ENCODE peak calls at places on chromosomes 2 and 18, in nine cellular contexts. Y is NCI-H748 treated with DMSO at 0.1 percent for 48 hours; S is heart right ventricle; W is SW480; J is activated CD4-positive, CD25-positive, alpha-beta regulatory T cell; I is ascending aorta; P is germinal center; Z is amniotic stem cell; O is RWPE1. L is an unnamed sample.

GRCh38 chr18:63799164-63799563 is 23.9 kb downstream of the SERPINB7 start:
- DNase-seq in J (no peak), Z (no peak), P (no peak), Y (no peak), W (no peak), O (no peak), S (no peak), I (no peak), L (no peak)

GRCh38 chr2:26914963-26915310 is 55.5 kb upstream of the MAPRE3 start:
- DNase-seq in O (no peak), Y (no peak), S (no peak), I (no peak), Z (no peak), W (no peak), P (no peak), J (no peak), L (no peak)

GRCh38 chr2:126971162-126971480 is 72.4 kb downstream of the TEX51 start:
- DNase-seq in O (no peak), Z (no peak), Y (no peak), J (no peak), W (no peak), P (no peak), S (no peak), I (no peak), L (no peak)

GRCh38 chr18:32373995-32374394 is 96.7 kb downstream of the GAREM1 start:
- DNase-seq in I (no peak), S (no peak), Z (no peak), P (no peak), Y (peak), O (no peak), W (peak), J (no peak), L (no peak)

GRCh38 chr2:155389224-155389623 is 690.7 kb downstream of the KCNJ3 start:
- DNase-seq in O (no peak), Y (no peak), P (no peak), J (no peak), W (no peak), I (no peak), S (no peak), Z (no peak), L (no peak)

GRCh38 chr2:30259827-30260679 is 28.7 kb downstream of the LBH start:
- DNase-seq in P (no peak), I (no peak), O (no peak), Y (no peak), Z (no peak), W (no peak), S (no peak), J (no peak), L (no peak)

GRCh38 chr2:240392948-240393830 is 42.3 kb upstream of the GPC1 start:
- DNase-seq in W (no peak), O (no peak), Y (no peak), I (no peak), Z (no peak), S (no peak), P (no peak), J (no peak), L (no peak)

GRCh38 chr2:233387667-233388528 is 33.6 kb downstream of the DGKD start:
- DNase-seq in S (peak), P (no peak), J (no peak), Z (peak), O (no peak), W (no peak), I (peak), Y (no peak), L (no peak)